ENCODE peak calls at places on chromosomes 2 and 18, in nine cellular contexts. H is CD4-positive, CD25-positive, alpha-beta regulatory T cell; P is hepatocyte; A is tibial artery; N is HCT116; L is naive thymus-derived CD4-positive, alpha-beta T cell; Q is Peyer's patch; O is GM23248; M is mesendoderm. U is an unnamed sample.

GRCh38 chr18:2526320-2526719 is 45.0 kb downstream of the METTL4 start:
- DNase-seq in Q (no peak), H (no peak), A (no peak), N (no peak), P (no peak), M (no peak), O (no peak), L (no peak), U (peak; percentile 5)

GRCh38 chr2:240259201-240259923 is 118.9 kb upstream of the OTOS start:
- DNase-seq in Q (no peak), O (no peak), P (peak; percentile 49), M (no peak), A (peak; percentile 82), H (no peak), N (no peak), L (no peak), U (no peak)

GRCh38 chr2:142602418-142602989 is 275.0 kb upstream of the KYNU start:
- DNase-seq in N (no peak), L (no peak), O (no peak), Q (no peak), H (no peak), M (no peak), A (no peak), P (no peak), U (no peak)

GRCh38 chr18:2857491-2858063 is 10.8 kb downstream of the EMILIN2 start:
- DNase-seq in H (no peak), N (no peak), A (peak; percentile 93), M (peak; percentile 57), Q (peak; percentile 61), O (peak; percentile 95), L (no peak), P (peak; percentile 52), U (no peak)

GRCh38 chr2:120511546-120512320 is 165.8 kb downstream of the INHBB start:
- DNase-seq in L (no peak), Q (no peak), H (no peak), P (no peak), O (no peak), A (no peak), N (no peak), M (no peak), U (peak; percentile 5)

GRCh38 chr18:36850527-36851201 is 21.7 kb downstream of the KIAA1328 start:
- DNase-seq in L (no peak), H (no peak), M (no peak), N (peak; percentile 4), A (no peak), Q (no peak), P (peak; percentile 8), O (peak; percentile 96), U (no peak)

GRCh38 chr2:109487871-109488655 is 125.7 kb downstream of the SEPTIN10 start:
- DNase-seq in H (no peak), Q (no peak), N (no peak), L (no peak), O (no peak), A (no peak), M (no peak), P (no peak), U (no peak)

GRCh38 chr2:54658548-54659207 is 64.8 kb upstream of the EML6 start:
- DNase-seq in O (peak; percentile 70), Q (no peak), H (no peak), N (no peak), M (no peak), A (no peak), P (no peak), L (no peak), U (no peak)

GRCh38 chr2:216536725-216537124 is 38.1 kb downstream of the RPL37A start:
- DNase-seq in M (no peak), N (no peak), P (peak; percentile 53), Q (no peak), A (no peak), L (no peak), O (peak; percentile 62), H (no peak), U (no peak)

GRCh38 chr18:49241852-49242251 is 218.6 kb downstream of the DYM start:
- DNase-seq in P (no peak), N (no peak), L (no peak), A (no peak), M (no peak), H (no peak), Q (no peak), O (peak; percentile 73), U (no peak)

GRCh38 chr2:48080534-48081316 is 174.4 kb upstream of the FBXO11 start:
- DNase-seq in M (peak; percentile 21), L (no peak), A (no peak), N (no peak), P (no peak), H (no peak), Q (no peak), O (no peak), U (no peak)

GRCh38 chr18:48408727-48409590 is at the start of gene ZBTB7C:
- DNase-seq in L (no peak), P (peak; percentile 69), A (peak; percentile 48), N (no peak), O (peak; percentile 61), M (peak; percentile 26), H (no peak), Q (peak; percentile 68), U (peak; percentile 30)

GRCh38 chr18:66193394-66193793 is 410.5 kb downstream of the CDH19 start:
- DNase-seq in P (no peak), Q (no peak), H (no peak), M (no peak), A (no peak), N (no peak), L (no peak), O (no peak), U (no peak)

GRCh38 chr18:66196805-66197204 is 407.1 kb downstream of the CDH19 start:
- DNase-seq in L (no peak), Q (no peak), O (no peak), N (no peak), A (no peak), P (no peak), H (no peak), M (no peak), U (no peak)

DNA sequence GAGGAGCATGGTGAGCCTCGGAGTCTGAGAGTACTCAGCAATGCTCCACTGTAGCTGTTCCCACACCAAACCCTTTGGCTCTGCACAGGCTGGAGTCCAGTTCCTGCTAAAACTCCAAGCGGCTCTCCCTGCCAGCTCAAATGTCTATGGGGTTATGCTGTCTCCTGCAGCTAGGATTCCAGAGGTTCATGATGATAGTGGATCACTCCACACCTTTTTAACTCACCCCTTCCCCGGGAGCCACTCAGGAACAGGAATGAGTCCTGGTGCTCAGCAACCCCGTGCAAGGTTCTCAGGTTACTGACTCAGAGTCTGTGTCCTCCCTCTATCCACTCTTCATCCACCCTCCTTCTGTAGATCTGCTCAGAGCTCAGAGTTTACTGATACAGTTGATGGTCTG is 410.0 kb downstream of the CDH19 start:
- DNase-seq in O (no peak), Q (no peak), M (peak; percentile 10), A (no peak), H (no peak), L (no peak), N (no peak), P (no peak), U (no peak)
- H3K4me3 ChIP-seq in O (no peak overlapping the region), Q (no peak overlapping the region), M (no peak overlapping the region), A (no peak overlapping the region), H (no peak overlapping the region), L (no peak overlapping the region), N (no peak overlapping the region), P (no peak overlapping the region), U (no peak overlapping the region)

DNA sequence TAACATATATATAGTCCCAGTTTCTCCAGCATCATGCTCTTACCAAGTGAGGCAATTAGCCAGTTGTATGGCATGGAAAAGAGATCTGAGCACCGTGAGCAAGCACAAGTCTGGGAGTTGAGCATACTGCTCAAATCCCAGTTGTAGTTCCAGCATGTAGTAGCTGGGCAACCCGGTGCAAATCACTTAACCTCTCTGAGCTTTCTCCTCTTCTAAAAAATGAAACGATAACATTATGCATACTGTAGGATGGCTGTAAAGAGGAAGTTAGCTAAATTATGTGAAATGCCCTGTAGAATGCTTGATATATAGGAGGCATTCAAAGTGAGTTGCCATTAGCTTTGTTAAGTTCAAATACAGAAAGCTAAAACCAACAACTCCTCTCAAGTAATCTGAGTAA is 164.0 kb upstream of the ZEB2 start:
- DNase-seq in L (no peak), N (no peak), P (no peak), A (no peak), Q (no peak), O (no peak), H (no peak), M (no peak), U (no peak)
- H3K4me3 ChIP-seq in L (no peak overlapping the region), N (no peak overlapping the region), P (no peak overlapping the region), A (no peak overlapping the region), Q (no peak overlapping the region), O (no peak overlapping the region), H (no peak overlapping the region), M (no peak overlapping the region), U (no peak overlapping the region)

DNA sequence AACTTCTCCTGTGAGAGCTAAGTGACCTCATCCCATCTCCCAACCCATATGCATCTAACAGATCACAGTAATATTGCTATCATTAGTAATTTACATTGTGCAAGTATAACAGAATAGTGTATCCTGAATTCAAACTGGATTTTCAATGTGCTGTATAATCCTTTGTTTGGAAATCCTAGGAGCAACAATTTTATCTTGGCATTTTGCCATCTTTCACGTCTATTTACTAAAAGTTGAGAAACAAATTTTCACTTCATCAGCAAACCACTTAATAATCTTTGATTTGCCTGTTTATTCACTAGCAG is 3.8 kb downstream of the HNRNPLL start:
- DNase-seq in L (no peak), Q (no peak), O (peak; percentile 63), A (no peak), P (no peak), H (no peak), M (no peak), N (no peak), U (no peak)
- H3K4me3 ChIP-seq in L (peak overlapping the region; percentile 4), Q (no peak overlapping the region), O (peak overlapping the region; percentile 94), A (no peak overlapping the region), P (peak overlapping the region; percentile 34), H (peak overlapping the region; percentile 99), M (no peak overlapping the region), N (no peak overlapping the region), U (no peak overlapping the region)

GRCh38 chr2:36352711-36353110 is 2.9 kb upstream of the CRIM1 start:
- DNase-seq in O (peak; percentile 96), H (no peak), Q (no peak), P (no peak), M (peak; percentile 73), N (no peak), A (no peak), L (no peak), U (no peak)

GRCh38 chr2:36355890-36356198 is 266 bp downstream of the CRIM1 start:
- DNase-seq in O (no peak), L (no peak), P (no peak), M (no peak), H (no peak), Q (no peak), N (no peak), A (no peak), U (no peak)

GRCh38 chr2:36355157-36355889 is at the start of gene CRIM1:
- DNase-seq in M (peak; percentile 93), A (peak; percentile 88), N (peak; percentile 68), O (peak; percentile 95), L (no peak), H (peak; percentile 24), P (peak; percentile 96), Q (peak; percentile 93), U (peak; percentile 79)

GRCh38 chr2:36356199-36356989 is 816 bp downstream of the CRIM1 start:
- DNase-seq in L (no peak), A (no peak), M (no peak), P (peak; percentile 68), N (no peak), O (peak; percentile 77), Q (peak; percentile 72), H (peak; percentile 21), U (peak; percentile 51)

DNA sequence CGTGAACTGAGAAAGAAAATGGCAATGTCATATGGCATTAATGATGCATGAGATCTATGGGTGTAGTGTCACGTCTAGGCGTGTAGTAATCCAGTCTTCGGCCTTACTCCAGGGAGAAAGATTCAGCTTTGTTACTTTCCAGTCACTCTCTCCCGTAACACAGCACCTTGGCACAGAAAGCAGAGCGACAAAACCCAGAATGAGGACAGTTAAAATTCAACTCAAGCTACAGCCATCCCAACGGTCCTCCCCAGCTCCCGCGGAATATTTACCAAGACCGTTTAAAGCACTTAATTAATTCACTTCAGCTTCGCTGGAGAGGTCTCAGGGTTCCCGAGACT is 792 bp upstream of the CRIM1 start:
- DNase-seq in O (no peak), Q (no peak), H (no peak), A (no peak), M (no peak), L (no peak), N (no peak), P (no peak), U (no peak)
- H3K4me3 ChIP-seq in O (peak overlapping the region; percentile 99), Q (peak overlapping the region; percentile 63), H (no peak overlapping the region), A (peak overlapping the region; percentile 94), M (peak overlapping the region; percentile 59), L (no peak overlapping the region), N (peak overlapping the region; percentile 39), P (peak overlapping the region; percentile 94), U (peak overlapping the region; percentile 89)